ENCODE peak calls at places on chromosomes 2 and 18, in nine cellular contexts. Y is RCC 7860; X is progenitor cell of endocrine pancreas; I is activated CD4-positive, alpha-beta T cell treated with anti-CD3 and anti-CD28 coated beads for 4 hours; M is activated T-cell treated with anti-CD3 and anti-CD28 coated beads for 48 hours; A is tibial artery; F is stimulated activated CD8-positive, alpha-beta memory T cell treated with anti-CD3 and anti-CD28 coated beads, Interleukin-7, amount 100 ng/mL, for 1 hour; U is B cell; K is foreskin fibroblast. O is an unnamed sample.

GRCh38 chr18:9413586-9413985 is 61.7 kb upstream of the RALBP1 start:
- DNase-seq in A (no peak), F (no peak), Y (peak), U (no peak), X (no peak), M (no peak), K (peak), I (no peak), O (no peak)

GRCh38 chr2:233480490-233481202 is 85.9 kb downstream of the USP40 start:
- DNase-seq in K (no peak), U (no peak), A (no peak), F (no peak), I (no peak), M (no peak), Y (no peak), X (no peak), O (no peak)

GRCh38 chr2:10302479-10303173 is at the start of gene HPCAL1:
- DNase-seq in M (peak), K (peak), I (peak), A (peak), F (peak), X (peak), U (peak), Y (peak), O (peak)

GRCh38 chr2:138502253-138503086 is 900 bp downstream of the SPOPL start:
- DNase-seq in A (no peak), M (no peak), X (no peak), F (no peak), I (no peak), K (no peak), Y (no peak), U (no peak), O (peak)

GRCh38 chr2:169933124-169933711 is 106.0 kb downstream of the UBR3 start:
- DNase-seq in F (no peak), U (peak), K (no peak), Y (peak), M (no peak), A (no peak), X (no peak), I (no peak), O (no peak)

GRCh38 chr2:101736233-101736632 is 38.7 kb downstream of the MAP4K4 start:
- DNase-seq in F (no peak), U (no peak), A (no peak), X (no peak), Y (no peak), M (no peak), K (no peak), I (no peak), O (no peak)

GRCh38 chr18:45373286-45373880 is 241.9 kb upstream of the SLC14A2 start:
- DNase-seq in F (no peak), A (no peak), X (no peak), M (no peak), U (no peak), K (no peak), I (no peak), Y (no peak), O (no peak)

GRCh38 chr2:238169021-238169707 is 10.4 kb downstream of the ERFE start:
- DNase-seq in I (no peak), K (peak), U (no peak), A (peak), X (no peak), Y (peak), M (no peak), F (no peak), O (no peak)

GRCh38 chr2:28658369-28658768 is 93.3 kb upstream of the PPP1CB start:
- DNase-seq in A (no peak), U (no peak), I (no peak), Y (no peak), K (peak), F (no peak), X (no peak), M (no peak), O (no peak)

O was measured in stimulated activated CD4-positive, alpha-beta T cell treated with anti-CD3 and anti-CD28 coated beads, Interleukin-4, amount 100 ng/mL, for 1 hour.